ENCODE peak calls at places on chromosomes 3 and 15, in nine cellular contexts. Y, D, U, P, M, L, N, C and F are unnamed samples.
A peak's percentile ranks its signal among the peaks of the same experiment; 100 is the strongest.

GRCh38 chr15:55279746-55280351 is 9.8 kb downstream of the RAB27A start:
- DNase-seq in Y (peak; percentile 77), D (peak; percentile 95), U (no peak), P (peak; percentile 88), N (peak; percentile 23), C (peak; percentile 92), L (no peak), M (no peak), F (peak; percentile 94)

GRCh38 chr3:179005213-179005612 is 66.4 kb downstream of the ZMAT3 start:
- DNase-seq in N (no peak), D (no peak), C (no peak), U (no peak), L (no peak), Y (no peak), M (no peak), P (no peak), F (no peak)

GRCh38 chr3:46931631-46932441 is 44.7 kb downstream of the CCDC12 start:
- DNase-seq in Y (peak; percentile 38), M (no peak), U (peak; percentile 82), N (no peak), C (peak; percentile 41), L (peak; percentile 54), D (peak; percentile 39), P (peak; percentile 21), F (no peak)

GRCh38 chr3:127157181-127157828 is 35.6 kb upstream of the PRR23E start:
- DNase-seq in Y (no peak), P (no peak), L (no peak), N (no peak), U (peak; percentile 21), C (no peak), D (no peak), M (no peak), F (no peak)

GRCh38 chr3:49357466-49358216 is 512 bp downstream of the GPX1 start:
- DNase-seq in L (peak; percentile 62), M (peak; percentile 57), P (peak; percentile 90), U (peak; percentile 53), C (peak; percentile 88), Y (peak; percentile 93), D (peak; percentile 92), N (peak; percentile 31), F (no peak)

GRCh38 chr3:153273767-153274443 is 111.9 kb downstream of the RAP2B start:
- DNase-seq in Y (peak; percentile 71), U (no peak), N (no peak), D (peak; percentile 76), C (peak; percentile 82), L (no peak), M (no peak), P (peak; percentile 41), F (no peak)

GRCh38 chr3:146035366-146035765 is 125.6 kb downstream of the PLOD2 start:
- DNase-seq in U (no peak), M (no peak), Y (peak; percentile 71), D (peak; percentile 23), P (peak; percentile 77), C (no peak), N (no peak), L (no peak), F (no peak)

GRCh38 chr15:41930221-41930866 is 36.5 kb upstream of the SPTBN5 start:
- DNase-seq in D (peak; percentile 97), U (peak; percentile 70), N (peak; percentile 85), Y (peak; percentile 94), P (peak; percentile 98), M (no peak), C (peak; percentile 89), L (peak; percentile 65), F (no peak)

GRCh38 chr3:84680700-84681099 is 278.1 kb upstream of the CADM2 start:
- DNase-seq in L (no peak), Y (no peak), C (no peak), P (no peak), D (no peak), U (no peak), N (no peak), M (no peak), F (no peak)

GRCh38 chr15:101489236-101489632 is 273 bp downstream of the PCSK6 start:
- DNase-seq in D (no peak), C (no peak), L (peak; percentile 69), Y (peak; percentile 14), N (peak; percentile 70), M (peak; percentile 68), U (no peak), P (no peak), F (no peak)

GRCh38 chr3:175222356-175222755 is 363.2 kb downstream of the NAALADL2 start:
- DNase-seq in M (no peak), Y (no peak), U (no peak), N (no peak), C (no peak), P (no peak), L (no peak), D (no peak), F (no peak)

GRCh38 chr3:125513490-125514115 is 6.4 kb downstream of the SNX4 start:
- DNase-seq in D (no peak), P (no peak), Y (no peak), N (no peak), C (no peak), L (no peak), U (no peak), M (no peak), F (no peak)

GRCh38 chr3:40073310-40074007 is 236.0 kb upstream of the EIF1B start:
- DNase-seq in L (no peak), M (no peak), Y (no peak), D (no peak), C (no peak), U (no peak), P (no peak), N (no peak), F (no peak)

GRCh38 chr3:66468016-66468735 is 32.6 kb downstream of the LRIG1 start:
- DNase-seq in N (no peak), Y (peak; percentile 47), D (peak; percentile 41), U (no peak), M (no peak), L (no peak), P (peak; percentile 89), C (no peak), F (no peak)

GRCh38 chr3:134197681-134198261 is 52.9 kb downstream of the RYK start:
- DNase-seq in C (peak; percentile 56), L (no peak), P (peak; percentile 71), M (peak; percentile 53), N (peak; percentile 62), U (no peak), Y (peak; percentile 81), D (peak; percentile 83), F (peak; percentile 21)

GRCh38 chr15:66707310-66708160 is 5.5 kb downstream of the SMAD6 start:
- DNase-seq in C (no peak), U (no peak), Y (peak; percentile 55), D (peak; percentile 43), M (peak; percentile 88), N (peak; percentile 63), L (no peak), P (peak; percentile 59), F (no peak)
- TF ChIP-seq CTCF in C (peak; percentile 25), U (no peak), Y (peak; percentile 30), D (peak; percentile 34), M (peak; percentile 51), N (peak; percentile 41), L (no peak), P (peak; percentile 45), F (no peak)

DNA sequence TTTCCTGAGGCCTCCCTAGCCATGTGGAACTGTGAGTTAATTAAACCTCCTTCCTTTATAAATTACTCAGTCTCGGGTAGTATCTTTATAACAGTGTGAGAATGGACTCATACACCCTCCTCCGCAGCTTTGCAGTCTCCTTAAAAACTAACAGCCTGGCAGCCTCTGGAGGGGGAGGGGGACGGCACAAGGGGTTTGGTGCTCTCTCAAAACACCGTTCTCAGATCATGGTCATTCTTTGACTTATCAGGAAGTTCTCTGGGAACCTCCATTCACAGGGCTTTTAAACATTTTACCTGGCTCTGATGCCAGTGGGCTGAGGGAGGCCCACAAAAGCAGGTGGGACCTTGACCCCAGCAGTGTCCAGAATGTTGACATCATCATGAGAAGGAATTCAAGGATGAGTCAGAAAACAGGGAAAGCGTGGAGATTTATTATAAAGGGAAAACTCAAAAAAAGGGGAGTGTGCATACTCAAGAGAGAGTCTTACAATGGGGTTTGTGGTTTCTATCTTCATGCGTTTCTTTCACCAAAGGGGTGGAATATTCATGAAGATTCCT is 43.9 kb downstream of the ONECUT1 start:
- DNase-seq in N (no peak), Y (no peak), U (no peak), C (no peak), L (no peak), M (no peak), D (no peak), P (no peak), F (no peak)
- H3K4me3 ChIP-seq in N (no peak overlapping the region), Y (no peak overlapping the region), U (no peak overlapping the region), C (no peak overlapping the region), L (no peak overlapping the region), M (no peak overlapping the region), D (no peak overlapping the region), P (no peak overlapping the region), F (no peak overlapping the region)

GRCh38 chr3:78283994-78284393 is 1244.1 kb downstream of the ROBO2 start:
- DNase-seq in Y (no peak), P (no peak), D (no peak), M (no peak), U (no peak), N (no peak), C (no peak), L (no peak), F (no peak)
- TF ChIP-seq CTCF in Y (no peak), P (no peak), D (no peak), M (peak; percentile 29), U (no peak), N (no peak), C (no peak), L (no peak), F (no peak)

GRCh38 chr3:167892204-167892603 is 156.7 kb downstream of the SERPINI1 start:
- DNase-seq in L (no peak), D (no peak), Y (no peak), N (no peak), M (no peak), C (no peak), P (no peak), U (no peak), F (no peak)

GRCh38 chr3:167895684-167896083 is 160.2 kb downstream of the SERPINI1 start:
- DNase-seq in Y (no peak), M (peak; percentile 91), L (no peak), U (no peak), P (no peak), C (no peak), D (no peak), N (no peak), F (no peak)

GRCh38 chr3:167899090-167899489 is 163.6 kb downstream of the SERPINI1 start:
- DNase-seq in M (no peak), Y (no peak), P (no peak), C (no peak), U (no peak), L (no peak), D (no peak), N (no peak), F (no peak)

GRCh38 chr3:167898091-167898490 is 162.6 kb downstream of the SERPINI1 start:
- DNase-seq in D (no peak), C (no peak), M (no peak), L (no peak), N (no peak), P (no peak), U (no peak), Y (no peak), F (no peak)

DNA sequence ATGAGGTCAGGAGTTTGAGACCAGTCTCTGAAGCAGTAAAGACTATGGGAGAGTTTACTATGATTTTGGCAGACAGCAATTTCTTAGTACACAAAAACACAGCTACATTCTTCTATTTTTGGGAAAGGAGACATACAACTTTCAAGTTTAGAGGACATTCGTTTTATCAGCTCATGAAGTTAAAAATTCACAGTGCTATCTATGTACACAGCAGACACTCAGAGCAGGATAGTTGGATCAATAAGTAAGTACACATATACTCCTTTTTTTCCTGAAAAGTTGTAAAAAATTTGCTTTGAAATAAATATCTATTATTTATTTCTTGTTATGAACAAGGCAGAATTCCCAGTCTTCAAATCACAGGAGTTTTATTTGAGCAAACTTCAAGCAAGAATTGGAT is 159.7 kb downstream of the SERPINI1 start:
- DNase-seq in U (no peak), D (no peak), M (no peak), Y (no peak), L (no peak), N (no peak), P (no peak), C (no peak), F (no peak)
- H3K4me3 ChIP-seq in U (no peak overlapping the region), D (no peak overlapping the region), M (peak overlapping the region; percentile 19), Y (no peak overlapping the region), L (no peak overlapping the region), N (no peak overlapping the region), P (no peak overlapping the region), C (no peak overlapping the region), F (no peak overlapping the region)